ENCODE peak calls at places on chromosomes 5 and 9, in five cellular contexts. One of them, this sample, is unnamed.

GRCh38 chr5:145562931-145563330 is 272.2 kb downstream of the PRELID2 start:
- DNase-seq in NCI-H1105 treated with DMSO at 0.1 percent for 48 hours: no peak
- DNase-seq in posterior vena cava: no peak
- DNase-seq in Right ventricle myocardium superior: no peak
- DNase-seq in substantia nigra: no peak
- DNase-seq in this sample: no peak

GRCh38 chr5:61018102-61018501 is 73.1 kb downstream of the NDUFAF2 start:
- DNase-seq in NCI-H1105 treated with DMSO at 0.1 percent for 48 hours: no peak
- DNase-seq in posterior vena cava: no peak
- DNase-seq in Right ventricle myocardium superior: no peak
- DNase-seq in substantia nigra: no peak
- DNase-seq in this sample: no peak

GRCh38 chr5:12323637-12324229 is 419.5 kb upstream of the CTNND2 start:
- DNase-seq in NCI-H1105 treated with DMSO at 0.1 percent for 48 hours: no peak
- DNase-seq in posterior vena cava: no peak
- DNase-seq in Right ventricle myocardium superior: no peak
- DNase-seq in substantia nigra: no peak
- DNase-seq in this sample: peak; percentile 99

GRCh38 chr5:155508673-155509072 is 495.1 kb downstream of the KIF4B start:
- DNase-seq in NCI-H1105 treated with DMSO at 0.1 percent for 48 hours: no peak
- DNase-seq in posterior vena cava: no peak
- DNase-seq in Right ventricle myocardium superior: no peak
- DNase-seq in substantia nigra: no peak
- DNase-seq in this sample: no peak

GRCh38 chr5:77255617-77256016 is 45.1 kb downstream of the PDE8B start:
- DNase-seq in NCI-H1105 treated with DMSO at 0.1 percent for 48 hours: no peak
- DNase-seq in posterior vena cava: no peak
- DNase-seq in Right ventricle myocardium superior: no peak
- DNase-seq in substantia nigra: no peak
- DNase-seq in this sample: no peak

GRCh38 chr9:6641961-6642360 is 3.6 kb downstream of the GLDC start:
- DNase-seq in NCI-H1105 treated with DMSO at 0.1 percent for 48 hours: no peak
- DNase-seq in posterior vena cava: no peak
- DNase-seq in Right ventricle myocardium superior: no peak
- DNase-seq in substantia nigra: no peak
- DNase-seq in this sample: no peak

GRCh38 chr5:174799146-174799545 is 74.8 kb downstream of the MSX2 start:
- DNase-seq in NCI-H1105 treated with DMSO at 0.1 percent for 48 hours: no peak
- DNase-seq in posterior vena cava: no peak
- DNase-seq in Right ventricle myocardium superior: no peak
- DNase-seq in substantia nigra: no peak
- DNase-seq in this sample: no peak

GRCh38 chr9:108860354-108860753 is 1.7 kb upstream of the ACTL7A start:
- DNase-seq in NCI-H1105 treated with DMSO at 0.1 percent for 48 hours: no peak
- DNase-seq in posterior vena cava: no peak
- DNase-seq in Right ventricle myocardium superior: no peak
- DNase-seq in substantia nigra: no peak
- DNase-seq in this sample: no peak